ENCODE peak calls at places on chromosome 14, in four cellular contexts. F, C, Q and J are unnamed samples.

GRCh38 chr14:49621114-49621881 is 699 bp downstream of the MGAT2 start:
- DNase-seq in F (no peak), C (no peak), Q (no peak), J (peak)

GRCh38 chr14:81565441-81566290 is 32.0 kb upstream of the SEL1L start:
- DNase-seq in Q (peak), F (peak), C (no peak), J (no peak)

GRCh38 chr14:92513204-92513965 is at the start of gene RIN3:
- DNase-seq in F (peak), Q (peak), C (no peak), J (peak)

GRCh38 chr14:59181804-59182203 is 6.7 kb upstream of the DAAM1 start:
- DNase-seq in C (no peak), Q (no peak), F (no peak), J (no peak)

GRCh38 chr14:54814076-54814475 is 88.5 kb downstream of the GCH1 start:
- DNase-seq in Q (no peak), C (no peak), F (no peak), J (no peak)

GRCh38 chr14:73783107-73783727 is 68.4 kb upstream of the PTGR2 start:
- DNase-seq in Q (peak), C (no peak), F (no peak), J (no peak)

GRCh38 chr14:106802413-106803364 is 1276.3 kb downstream of the TMEM121 start:
- DNase-seq in C (no peak), Q (peak), F (peak), J (peak)

GRCh38 chr14:73700325-73700724 is 13.9 kb downstream of the PNMA1 start:
- DNase-seq in F (no peak), Q (peak), C (no peak), J (no peak)

GRCh38 chr14:38839743-38840375 is 263.2 kb downstream of the SEC23A start:
- DNase-seq in C (no peak), Q (no peak), F (no peak), J (no peak)

GRCh38 chr14:26926585-26926984 is 328.8 kb upstream of the NOVA1 start:
- DNase-seq in F (no peak), Q (no peak), C (no peak), J (no peak)

GRCh38 chr14:65214741-65215140 is 112.4 kb upstream of the MAX start:
- DNase-seq in F (no peak), Q (no peak), C (no peak), J (no peak)

GRCh38 chr14:20427231-20428009 is 8.5 kb downstream of the KLHL33 start:
- DNase-seq in C (peak), F (peak), Q (peak), J (no peak)

GRCh38 chr14:71474291-71474690 is 457.9 kb upstream of the RGS6 start:
- DNase-seq in C (no peak), F (no peak), Q (no peak), J (peak)
- TF ChIP-seq PBX3 in C (no peak), F (no peak), Q (no peak), J (no peak)

GRCh38 chr14:69356903-69357543 is 41.1 kb downstream of the ERH start:
- DNase-seq in C (no peak), F (no peak), Q (peak), J (no peak)

GRCh38 chr14:69355955-69356321 is 42.2 kb downstream of the ERH start:
- DNase-seq in C (no peak), Q (no peak), F (no peak), J (no peak)

GRCh38 chr14:69353168-69353567 is 44.9 kb downstream of the ERH start:
- DNase-seq in C (no peak), F (no peak), Q (no peak), J (no peak)

GRCh38 chr14:69355155-69355954 is 42.7 kb downstream of the ERH start:
- DNase-seq in Q (no peak), C (no peak), F (no peak), J (no peak)

DNA sequence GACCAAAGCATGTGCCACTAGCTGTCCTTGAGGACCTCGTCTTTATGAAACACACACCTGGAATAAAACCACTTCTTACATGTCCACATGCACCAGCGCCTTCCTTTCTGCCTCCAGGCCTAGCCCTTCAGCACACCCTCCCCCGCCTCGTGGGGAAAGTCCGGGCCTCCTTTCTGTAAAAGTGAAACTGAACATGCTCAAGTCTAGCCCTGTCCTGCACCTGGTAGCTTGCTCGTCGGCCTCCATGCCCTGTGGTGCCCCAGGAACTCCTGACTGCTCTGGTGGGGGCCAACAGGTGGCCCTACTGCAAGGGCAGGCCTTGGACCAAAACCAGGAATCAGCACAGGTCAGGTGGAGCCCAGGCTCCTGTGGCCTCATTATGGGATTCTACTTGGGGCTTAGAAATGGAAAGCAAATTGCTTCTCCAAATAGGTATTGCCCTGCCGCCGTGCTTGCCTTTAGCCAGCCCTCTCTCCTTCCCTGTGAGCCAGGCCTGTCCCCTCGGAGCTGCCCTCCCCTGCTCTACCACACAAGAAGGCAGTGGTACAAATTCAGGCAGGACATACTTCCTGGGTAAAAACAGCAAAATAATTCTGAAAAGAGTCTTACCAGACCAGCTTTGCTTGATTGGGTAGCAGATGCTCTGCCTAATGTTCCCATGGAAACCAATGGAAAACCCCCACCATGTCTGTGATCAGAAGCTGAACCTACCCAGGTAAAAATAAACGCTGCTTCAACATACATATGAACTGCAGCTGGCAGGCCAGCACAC is 43.5 kb downstream of the ERH start:
- DNase-seq in Q (peak), F (no peak), C (peak), J (no peak)
- TF ChIP-seq PBX3 in Q (no peak), F (no peak), C (no peak), J (no peak)

DNA sequence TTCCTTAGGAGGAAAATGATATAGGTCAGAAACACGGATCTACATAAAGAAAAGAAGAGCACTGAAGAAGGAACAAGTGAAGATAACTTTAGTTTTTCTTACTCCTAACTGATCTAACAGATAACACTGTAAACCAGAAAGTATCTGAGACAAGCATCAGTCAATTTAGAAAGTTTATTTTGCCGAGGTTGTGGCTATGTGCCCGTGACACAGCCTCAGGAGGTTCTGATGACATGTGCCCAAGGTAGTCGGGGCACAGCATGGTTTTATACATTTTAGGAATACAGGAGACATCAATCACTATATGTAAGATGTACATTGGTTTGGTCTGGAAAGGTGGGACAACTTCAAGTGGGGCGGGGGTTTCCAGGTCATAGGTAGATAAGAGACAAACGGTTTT is 23.0 kb downstream of the SAMD15 start:
- DNase-seq in F (no peak), C (no peak), Q (no peak), J (no peak)
- TF ChIP-seq PBX3 in F (no peak), C (no peak), Q (no peak), J (no peak)

GRCh38 chr14:104601786-104602185 is 2.8 kb downstream of the TMEM179 start:
- DNase-seq in F (no peak), Q (no peak), C (no peak), J (peak)

GRCh38 chr14:104602933-104603325 is 1.6 kb downstream of the TMEM179 start:
- DNase-seq in F (no peak), Q (no peak), C (no peak), J (peak)

GRCh38 chr14:104604461-104605449 is at the start of gene TMEM179:
- DNase-seq in F (no peak), Q (peak), C (no peak), J (peak)

GRCh38 chr14:104602315-104602932 is 2.1 kb downstream of the TMEM179 start:
- DNase-seq in Q (no peak), F (no peak), C (no peak), J (peak)

GRCh38 chr14:104603623-104604401 is 760 bp downstream of the TMEM179 start:
- DNase-seq in F (no peak), Q (no peak), C (no peak), J (peak)
- TF ChIP-seq PBX3 in F (no peak), Q (no peak), C (no peak), J (no peak)

GRCh38 chr14:104441275-104442106 is 138.1 kb upstream of the C14orf180 start:
- DNase-seq in F (no peak), Q (no peak), C (no peak), J (peak)
- TF ChIP-seq PBX3 in F (no peak), Q (no peak), C (no peak), J (no peak)